ENCODE peak calls at places on chromosomes 1 and 21, in seven cellular contexts. M is Calu3, A is iris pigment epithelial cell, F is left ventricle myocardium superior, V is NCI-H460, U is A172, X is K562. I is an unnamed sample.

GRCh38 chr21:45534591-45535331 is 7.5 kb downstream of the SLC19A1 start:
- DNase-seq in U (no peak), M (no peak), A (no peak), X (no peak), V (no peak), F (peak), I (no peak)

GRCh38 chr1:27290586-27290985 is 31.4 kb upstream of the TMEM222 start:
- DNase-seq in U (no peak), M (no peak), A (no peak), X (no peak), V (no peak), F (no peak), I (no peak)

GRCh38 chr1:243501002-243501401 is 245.2 kb downstream of the SDCCAG8 start:
- DNase-seq in M (no peak), V (no peak), U (peak), F (no peak), X (no peak), A (peak), I (peak)

GRCh38 chr1:234870582-234870981 is 258.1 kb downstream of the TOMM20 start:
- DNase-seq in X (no peak), A (no peak), M (no peak), F (no peak), V (no peak), U (no peak), I (no peak)

GRCh38 chr1:115325876-115326275 is 12.2 kb downstream of the NGF start:
- DNase-seq in M (no peak), U (peak), A (peak), X (no peak), F (no peak), V (no peak), I (peak)

GRCh38 chr1:2984399-2985061 is 36.7 kb upstream of the ACTRT2 start:
- DNase-seq in F (no peak), M (no peak), X (no peak), A (no peak), V (no peak), U (no peak), I (no peak)

GRCh38 chr1:82371844-82372498 is 571.2 kb downstream of the ADGRL2 start:
- DNase-seq in A (no peak), U (no peak), M (no peak), X (no peak), F (no peak), V (no peak), I (no peak)

GRCh38 chr1:175481126-175482071 is 262.0 kb downstream of the TNR start:
- DNase-seq in X (peak), V (peak), A (peak), M (peak), U (peak), F (no peak), I (peak)

GRCh38 chr21:26842300-26842699 is 2.9 kb downstream of the ADAMTS1 start:
- DNase-seq in A (peak), V (no peak), U (peak), X (no peak), F (no peak), M (no peak), I (peak)

GRCh38 chr1:153217212-153217611 is at the start of gene PRR9:
- DNase-seq in F (no peak), M (no peak), X (no peak), V (no peak), U (peak), A (no peak), I (no peak)

GRCh38 chr1:45009296-45009865 is 1.7 kb downstream of the HECTD3 start:
- DNase-seq in X (no peak), V (no peak), F (no peak), A (no peak), U (no peak), M (no peak), I (no peak)

GRCh38 chr1:55321947-55322346 is 106.8 kb upstream of the USP24 start:
- DNase-seq in A (peak), F (no peak), M (no peak), V (no peak), X (no peak), U (peak), I (peak)

GRCh38 chr21:33025471-33026298 is at the start of gene OLIG2:
- DNase-seq in A (no peak), V (no peak), U (peak), F (no peak), X (peak), M (no peak), I (no peak)

GRCh38 chr1:208332774-208333126 is 88.6 kb upstream of the PLXNA2 start:
- DNase-seq in F (no peak), U (no peak), V (no peak), X (no peak), A (no peak), M (no peak), I (no peak)

GRCh38 chr1:182174202-182174855 is 112.8 kb upstream of the ZNF648 start:
- DNase-seq in A (no peak), F (peak), V (no peak), X (no peak), U (no peak), M (no peak), I (no peak)

GRCh38 chr1:68112835-68113243 is 62.4 kb upstream of the DIRAS3 start:
- DNase-seq in V (peak), X (no peak), U (peak), A (peak), F (peak), M (peak), I (peak)

GRCh38 chr1:206899717-206900116 is 2.5 kb downstream of the IL24 start:
- DNase-seq in X (no peak), F (no peak), A (no peak), M (no peak), U (no peak), V (no peak), I (no peak)

GRCh38 chr1:33036051-33036525 is 595 bp downstream of the AK2 start:
- DNase-seq in A (no peak), V (no peak), U (peak), X (peak), F (no peak), M (no peak), I (no peak)

GRCh38 chr1:244276646-244277045 is 175.1 kb downstream of the ADSS2 start:
- DNase-seq in U (no peak), F (no peak), M (no peak), X (no peak), A (no peak), V (no peak), I (no peak)

GRCh38 chr1:5646486-5646885 is 345.7 kb downstream of the NPHP4 start:
- DNase-seq in F (no peak), M (no peak), V (no peak), U (no peak), X (no peak), A (no peak), I (no peak)

GRCh38 chr1:235207202-235207565 is 46.1 kb upstream of the RBM34 start:
- DNase-seq in F (no peak), U (peak), A (peak), V (no peak), X (no peak), M (no peak), I (no peak)

GRCh38 chr1:161502641-161503393 is 2.4 kb upstream of the FCGR2A start:
- DNase-seq in U (peak), A (peak), X (peak), F (no peak), V (no peak), M (no peak), I (peak)

GRCh38 chr1:53548031-53548491 is 88.9 kb downstream of the DMRTB1 start:
- DNase-seq in A (no peak), M (no peak), X (no peak), V (no peak), F (peak), U (no peak), I (no peak)

GRCh38 chr1:97334454-97334853 is 586.4 kb downstream of the DPYD start:
- DNase-seq in F (no peak), X (no peak), A (peak), M (no peak), U (peak), V (no peak), I (peak)

GRCh38 chr21:19468981-19469715 is 1065.6 kb upstream of the TMPRSS15 start:
- DNase-seq in A (peak), U (no peak), M (no peak), V (no peak), X (no peak), F (no peak), I (no peak)

GRCh38 chr1:22611530-22611947 is 24.9 kb upstream of the C1QA start:
- DNase-seq in U (peak), X (peak), V (peak), M (peak), A (peak), F (peak), I (peak)

GRCh38 chr1:147892731-147893214 is 9.8 kb upstream of the GJA8 start:
- DNase-seq in F (no peak), X (peak), M (peak), V (peak), U (peak), A (peak), I (peak)

GRCh38 chr1:229068266-229069043 is 202.5 kb upstream of the RAB4A start:
- DNase-seq in V (no peak), F (no peak), X (no peak), U (no peak), M (no peak), A (peak), I (peak)

GRCh38 chr1:85359874-85360708 is 83.7 kb upstream of the BCL10 start:
- DNase-seq in A (peak), X (no peak), F (no peak), V (no peak), U (no peak), M (no peak), I (peak)

GRCh38 chr1:53376041-53376461 is 48.2 kb upstream of the LRP8 start:
- DNase-seq in X (no peak), M (no peak), V (no peak), U (no peak), A (no peak), F (no peak), I (no peak)

GRCh38 chr1:1283821-1284220 is 3.6 kb downstream of the SCNN1D start:
- DNase-seq in A (no peak), M (no peak), X (peak), V (no peak), F (no peak), U (no peak), I (no peak)

GRCh38 chr1:114164840-114165543 is 11.3 kb upstream of the SYT6 start:
- DNase-seq in M (no peak), A (no peak), F (no peak), U (no peak), X (no peak), V (no peak), I (no peak)

GRCh38 chr1:187415065-187415464 is 586.3 kb downstream of the PLA2G4A start:
- DNase-seq in M (no peak), X (no peak), A (peak), U (no peak), F (no peak), V (no peak), I (no peak)

GRCh38 chr21:41759926-41760325 is 6.9 kb downstream of the RIPK4 start:
- DNase-seq in A (no peak), F (no peak), M (no peak), V (no peak), X (no peak), U (no peak), I (no peak)

GRCh38 chr1:44354268-44354839 is 703 bp downstream of the ERI3 start:
- DNase-seq in F (no peak), X (no peak), A (peak), U (no peak), M (no peak), V (no peak), I (peak)

GRCh38 chr1:65009176-65009575 is 42.8 kb upstream of the JAK1 start:
- DNase-seq in V (no peak), A (no peak), M (no peak), F (no peak), X (no peak), U (no peak), I (no peak)

GRCh38 chr1:118484893-118485292 is 299.9 kb upstream of the SPAG17 start:
- DNase-seq in U (no peak), A (no peak), V (no peak), X (no peak), M (no peak), F (no peak), I (no peak)

GRCh38 chr21:41960386-41960785 is 6.6 kb upstream of the C2CD2 start:
- DNase-seq in U (no peak), F (no peak), A (no peak), V (no peak), M (no peak), X (no peak), I (no peak)

GRCh38 chr1:227798078-227798802 is 17.2 kb upstream of the PRSS38 start:
- DNase-seq in F (no peak), V (no peak), U (no peak), X (peak), A (no peak), M (no peak), I (no peak)

GRCh38 chr21:42983102-42983501 is 8.7 kb downstream of the PKNOX1 start:
- DNase-seq in V (no peak), F (no peak), A (no peak), X (no peak), M (no peak), U (no peak), I (no peak)